ENCODE peak calls at places on chromosome 3, in six cellular contexts. One of them, this sample, is unnamed. For H3K4me1, the result is how much of the 10 kb centered on the place peaks cover.

GRCh38 chr3:121330118-121330517 is 215.7 kb downstream of the POLQ start:
- DNase-seq in body of pancreas: no peak
- DNase-seq in esophagus muscularis mucosa: no peak
- DNase-seq in OCI-LY7: no peak
- DNase-seq in ovary: no peak
- DNase-seq in mammary epithelial cell: no peak
- DNase-seq in this sample: no peak

GRCh38 chr3:145902166-145902565 is 258.8 kb downstream of the PLOD2 start:
- DNase-seq in body of pancreas: no peak
- DNase-seq in ovary: no peak
- DNase-seq in mammary epithelial cell: no peak
- DNase-seq in esophagus muscularis mucosa: no peak
- DNase-seq in OCI-LY7: no peak
- DNase-seq in this sample: no peak

GRCh38 chr3:183222631-183223030 is 30.4 kb upstream of the B3GNT5 start:
- DNase-seq in esophagus muscularis mucosa: no peak
- DNase-seq in OCI-LY7: no peak
- DNase-seq in body of pancreas: no peak
- DNase-seq in ovary: no peak
- DNase-seq in mammary epithelial cell: no peak
- DNase-seq in this sample: no peak

GRCh38 chr3:21256932-21257331 is 494.1 kb downstream of the ZNF385D start:
- DNase-seq in esophagus muscularis mucosa: no peak
- DNase-seq in OCI-LY7: no peak
- DNase-seq in body of pancreas: peak
- DNase-seq in mammary epithelial cell: no peak
- DNase-seq in ovary: no peak
- DNase-seq in this sample: peak

GRCh38 chr3:63029326-63029725 is 154.1 kb upstream of the CADPS start:
- DNase-seq in ovary: no peak
- DNase-seq in body of pancreas: no peak
- DNase-seq in mammary epithelial cell: no peak
- DNase-seq in OCI-LY7: no peak
- DNase-seq in esophagus muscularis mucosa: no peak
- DNase-seq in this sample: no peak

GRCh38 chr3:42216820-42217416 is 49.1 kb downstream of the CCK start:
- DNase-seq in esophagus muscularis mucosa: no peak
- DNase-seq in mammary epithelial cell: no peak
- DNase-seq in ovary: no peak
- DNase-seq in body of pancreas: no peak
- DNase-seq in OCI-LY7: peak
- DNase-seq in this sample: peak

GRCh38 chr3:160676547-160677303 is at the start of gene ARL14:
- DNase-seq in esophagus muscularis mucosa: no peak
- DNase-seq in ovary: no peak
- DNase-seq in OCI-LY7: no peak
- DNase-seq in mammary epithelial cell: peak
- DNase-seq in body of pancreas: peak
- DNase-seq in this sample: no peak

GRCh38 chr3:131494706-131495105 is 8.1 kb downstream of the MRPL3 start:
- DNase-seq in esophagus muscularis mucosa: no peak
- DNase-seq in mammary epithelial cell: no peak
- DNase-seq in OCI-LY7: no peak
- DNase-seq in body of pancreas: no peak
- DNase-seq in ovary: no peak
- DNase-seq in this sample: no peak

GRCh38 chr3:171828852-171829770 is 14.0 kb upstream of the TMEM212 start:
- DNase-seq in ovary: no peak
- DNase-seq in body of pancreas: no peak
- DNase-seq in esophagus muscularis mucosa: no peak
- DNase-seq in OCI-LY7: no peak
- DNase-seq in mammary epithelial cell: no peak
- DNase-seq in this sample: no peak

GRCh38 chr3:65439641-65440040 is 599.1 kb downstream of the MAGI1 start:
- DNase-seq in OCI-LY7: peak
- DNase-seq in esophagus muscularis mucosa: no peak
- DNase-seq in body of pancreas: peak
- DNase-seq in ovary: peak
- DNase-seq in mammary epithelial cell: peak
- DNase-seq in this sample: no peak

GRCh38 chr3:184005981-184006507 is 11.6 kb downstream of the ABCC5 start:
- DNase-seq in ovary: peak
- DNase-seq in OCI-LY7: peak
- DNase-seq in mammary epithelial cell: peak
- DNase-seq in body of pancreas: peak
- DNase-seq in esophagus muscularis mucosa: no peak
- DNase-seq in this sample: peak

GRCh38 chr3:146968204-146968651 is 363.1 kb upstream of the PLSCR5 start:
- DNase-seq in esophagus muscularis mucosa: no peak
- DNase-seq in ovary: no peak
- DNase-seq in OCI-LY7: no peak
- DNase-seq in body of pancreas: no peak
- DNase-seq in mammary epithelial cell: peak
- DNase-seq in this sample: peak

GRCh38 chr3:145952541-145952940 is 208.4 kb downstream of the PLOD2 start:
- DNase-seq in body of pancreas: no peak
- DNase-seq in mammary epithelial cell: peak
- DNase-seq in OCI-LY7: no peak
- DNase-seq in ovary: no peak
- DNase-seq in esophagus muscularis mucosa: no peak
- DNase-seq in this sample: no peak

GRCh38 chr3:129114455-129114854 is 7.1 kb downstream of the RAB43 start:
- DNase-seq in body of pancreas: no peak
- DNase-seq in esophagus muscularis mucosa: no peak
- DNase-seq in OCI-LY7: no peak
- DNase-seq in mammary epithelial cell: no peak
- DNase-seq in ovary: no peak
- DNase-seq in this sample: no peak
- H3K4me1 ChIP-seq in body of pancreas: under half
- H3K4me1 ChIP-seq in esophagus muscularis mucosa: under half
- H3K4me1 ChIP-seq in OCI-LY7: under half
- H3K4me1 ChIP-seq in mammary epithelial cell: under half
- H3K4me1 ChIP-seq in ovary: under half
- H3K4me1 ChIP-seq in this sample: under half

GRCh38 chr3:158094917-158095301 is 11.3 kb downstream of the SHOX2 start:
- DNase-seq in OCI-LY7: no peak
- DNase-seq in body of pancreas: no peak
- DNase-seq in esophagus muscularis mucosa: no peak
- DNase-seq in mammary epithelial cell: no peak
- DNase-seq in ovary: no peak
- DNase-seq in this sample: no peak
- H3K4me3 ChIP-seq in OCI-LY7: no peak
- H3K4me3 ChIP-seq in body of pancreas: no peak
- H3K4me3 ChIP-seq in esophagus muscularis mucosa: no peak
- H3K4me3 ChIP-seq in mammary epithelial cell: no peak
- H3K4me3 ChIP-seq in ovary: no peak
- H3K4me3 ChIP-seq in this sample: no peak

GRCh38 chr3:28623106-28623505 is 274.5 kb upstream of the AZI2 start:
- DNase-seq in ovary: no peak
- DNase-seq in mammary epithelial cell: no peak
- DNase-seq in esophagus muscularis mucosa: no peak
- DNase-seq in body of pancreas: no peak
- DNase-seq in OCI-LY7: no peak
- DNase-seq in this sample: no peak
- H3K4me1 ChIP-seq in ovary: under half
- H3K4me1 ChIP-seq in mammary epithelial cell: under half
- H3K4me1 ChIP-seq in esophagus muscularis mucosa: under half
- H3K4me1 ChIP-seq in body of pancreas: under half
- H3K4me1 ChIP-seq in OCI-LY7: under half
- H3K4me1 ChIP-seq in this sample: under half

GRCh38 chr3:185933374-185933950 is 4.4 kb downstream of the TRA2B start:
- DNase-seq in mammary epithelial cell: no peak
- DNase-seq in OCI-LY7: no peak
- DNase-seq in ovary: no peak
- DNase-seq in esophagus muscularis mucosa: no peak
- DNase-seq in body of pancreas: no peak
- DNase-seq in this sample: no peak
- H3K4me3 ChIP-seq in mammary epithelial cell: peak
- H3K4me3 ChIP-seq in OCI-LY7: peak
- H3K4me3 ChIP-seq in ovary: peak
- H3K4me3 ChIP-seq in esophagus muscularis mucosa: peak
- H3K4me3 ChIP-seq in body of pancreas: no peak
- H3K4me3 ChIP-seq in this sample: peak

DNA sequence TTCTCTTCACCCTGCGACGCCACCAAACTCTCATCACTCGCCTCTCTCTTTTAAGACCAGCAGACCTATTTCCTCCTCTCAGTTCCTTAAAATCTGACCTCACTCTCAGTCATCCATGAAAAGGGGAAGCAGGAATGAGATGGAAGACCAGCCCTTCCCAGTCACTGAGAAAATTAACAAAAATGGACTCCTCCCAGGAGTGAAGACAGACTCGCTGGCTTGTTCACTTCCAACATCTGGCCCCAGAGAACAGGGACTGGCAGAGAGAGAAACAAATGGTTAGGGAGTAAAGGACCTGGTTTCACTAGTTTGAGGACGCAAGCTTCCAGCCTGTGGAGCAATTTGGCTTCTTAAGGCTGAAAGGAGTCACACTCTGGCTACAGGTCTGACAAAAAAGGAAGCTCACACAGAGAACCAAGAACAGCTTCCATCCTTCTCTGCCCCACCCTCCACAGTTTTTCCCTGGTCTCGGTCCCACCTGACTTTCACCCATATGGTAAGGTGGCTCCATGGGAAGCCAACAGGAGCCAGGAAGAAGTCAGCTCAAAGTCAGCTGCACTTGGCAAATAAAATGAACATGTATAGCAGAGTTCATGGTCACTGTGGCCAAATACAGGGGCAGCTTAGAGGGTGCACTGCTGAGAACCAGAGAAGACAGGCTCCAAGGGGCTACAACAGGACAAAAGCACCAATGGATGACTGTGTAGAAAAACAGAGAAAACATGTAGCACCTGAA is 57.2 kb downstream of the ITGB5 start:
- DNase-seq in mammary epithelial cell: no peak
- DNase-seq in ovary: no peak
- DNase-seq in OCI-LY7: no peak
- DNase-seq in body of pancreas: no peak
- DNase-seq in esophagus muscularis mucosa: no peak
- DNase-seq in this sample: no peak
- H3K4me1 ChIP-seq in mammary epithelial cell: under half
- H3K4me1 ChIP-seq in ovary: under half
- H3K4me1 ChIP-seq in OCI-LY7: under half
- H3K4me1 ChIP-seq in body of pancreas: under half
- H3K4me1 ChIP-seq in esophagus muscularis mucosa: half or more
- H3K4me1 ChIP-seq in this sample: half or more

GRCh38 chr3:112298781-112299180 is 4.8 kb upstream of the SLC9C1 start:
- DNase-seq in ovary: no peak
- DNase-seq in OCI-LY7: no peak
- DNase-seq in mammary epithelial cell: no peak
- DNase-seq in esophagus muscularis mucosa: no peak
- DNase-seq in body of pancreas: no peak
- DNase-seq in this sample: no peak

GRCh38 chr3:112289011-112289410 is 5.0 kb downstream of the SLC9C1 start:
- DNase-seq in body of pancreas: no peak
- DNase-seq in ovary: no peak
- DNase-seq in OCI-LY7: no peak
- DNase-seq in mammary epithelial cell: no peak
- DNase-seq in esophagus muscularis mucosa: no peak
- DNase-seq in this sample: no peak

GRCh38 chr3:112297714-112298113 is 3.7 kb upstream of the SLC9C1 start:
- DNase-seq in body of pancreas: no peak
- DNase-seq in mammary epithelial cell: no peak
- DNase-seq in esophagus muscularis mucosa: no peak
- DNase-seq in OCI-LY7: peak
- DNase-seq in ovary: no peak
- DNase-seq in this sample: no peak

GRCh38 chr3:112293368-112294321 is at the start of gene SLC9C1:
- DNase-seq in esophagus muscularis mucosa: no peak
- DNase-seq in body of pancreas: no peak
- DNase-seq in mammary epithelial cell: peak
- DNase-seq in OCI-LY7: peak
- DNase-seq in ovary: peak
- DNase-seq in this sample: peak
- H3K4me3 ChIP-seq in esophagus muscularis mucosa: peak
- H3K4me3 ChIP-seq in body of pancreas: peak
- H3K4me3 ChIP-seq in mammary epithelial cell: peak
- H3K4me3 ChIP-seq in OCI-LY7: peak
- H3K4me3 ChIP-seq in ovary: peak
- H3K4me3 ChIP-seq in this sample: peak

GRCh38 chr3:32421185-32421584 is 29.5 kb downstream of the CMTM7 start:
- DNase-seq in esophagus muscularis mucosa: no peak
- DNase-seq in body of pancreas: no peak
- DNase-seq in mammary epithelial cell: no peak
- DNase-seq in OCI-LY7: no peak
- DNase-seq in ovary: no peak
- DNase-seq in this sample: no peak

GRCh38 chr3:32421991-32422859 is 30.6 kb downstream of the CMTM7 start:
- DNase-seq in ovary: peak
- DNase-seq in esophagus muscularis mucosa: peak
- DNase-seq in mammary epithelial cell: peak
- DNase-seq in body of pancreas: peak
- DNase-seq in OCI-LY7: no peak
- DNase-seq in this sample: peak

GRCh38 chr3:32419766-32420137 is 28.1 kb downstream of the CMTM7 start:
- DNase-seq in body of pancreas: no peak
- DNase-seq in esophagus muscularis mucosa: no peak
- DNase-seq in ovary: no peak
- DNase-seq in mammary epithelial cell: no peak
- DNase-seq in OCI-LY7: no peak
- DNase-seq in this sample: no peak

GRCh38 chr3:32422943-32423342 is 31.3 kb downstream of the CMTM7 start:
- DNase-seq in OCI-LY7: no peak
- DNase-seq in body of pancreas: no peak
- DNase-seq in mammary epithelial cell: no peak
- DNase-seq in ovary: no peak
- DNase-seq in esophagus muscularis mucosa: peak
- DNase-seq in this sample: no peak

DNA sequence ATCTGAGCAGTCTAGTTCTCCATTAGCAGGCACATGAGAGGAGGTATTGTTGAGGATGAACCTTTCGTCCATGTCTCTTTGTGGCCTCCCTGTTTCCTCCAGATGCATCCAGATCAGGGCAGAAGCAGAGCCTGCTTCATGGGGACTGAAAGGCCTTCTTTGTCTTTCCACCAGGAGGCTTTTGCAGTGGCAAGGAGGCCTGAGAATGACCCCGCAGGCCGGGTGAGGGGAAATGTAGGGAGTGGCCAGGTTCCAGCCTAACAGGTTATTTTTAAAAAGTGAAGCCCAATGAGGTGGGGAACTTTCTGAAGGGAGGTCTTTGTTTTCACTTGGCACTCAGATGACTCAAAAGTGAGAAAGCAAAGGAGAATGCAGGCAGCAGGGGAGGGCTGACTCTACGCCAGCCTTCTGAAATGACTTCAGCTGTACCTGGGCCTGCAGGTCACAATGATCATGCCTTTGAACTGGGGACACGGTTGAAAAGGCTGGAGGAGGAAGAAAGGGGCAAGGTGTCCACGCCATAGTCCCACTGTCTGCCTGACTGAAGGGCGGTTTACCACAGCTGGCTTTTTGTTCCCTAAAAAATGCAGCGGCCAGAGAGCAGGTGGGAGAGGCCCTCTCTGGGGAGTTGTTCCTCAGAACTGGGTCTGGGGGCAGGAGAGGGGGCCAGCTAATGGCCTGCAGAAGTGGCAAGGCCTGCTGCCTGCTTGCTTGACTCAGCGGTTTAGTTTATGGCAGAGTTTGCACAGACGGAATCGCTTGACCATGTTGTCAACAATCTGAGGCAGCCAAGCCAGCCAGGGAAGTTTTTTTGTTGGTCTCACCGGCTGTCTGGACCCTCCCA is 28.7 kb downstream of the CMTM7 start:
- DNase-seq in body of pancreas: peak
- DNase-seq in OCI-LY7: peak
- DNase-seq in mammary epithelial cell: peak
- DNase-seq in ovary: no peak
- DNase-seq in esophagus muscularis mucosa: no peak
- DNase-seq in this sample: peak
- H3K4me1 ChIP-seq in body of pancreas: half or more
- H3K4me1 ChIP-seq in OCI-LY7: half or more
- H3K4me1 ChIP-seq in mammary epithelial cell: half or more
- H3K4me1 ChIP-seq in ovary: under half
- H3K4me1 ChIP-seq in esophagus muscularis mucosa: under half
- H3K4me1 ChIP-seq in this sample: under half